ENCODE peak calls at places on chromosomes 16 and 17, in five cellular contexts. M is A549, R is PC-3, O is psoas muscle, W is DND-41. D is an unnamed sample.

GRCh38 chr16:51766739-51767138 is 615.7 kb upstream of the SALL1 start:
- DNase-seq in O (no peak), W (no peak), R (no peak), M (no peak), D (no peak)

GRCh38 chr17:16935241-16935663 is 36.7 kb downstream of the TNFRSF13B start:
- DNase-seq in R (no peak), M (no peak), W (no peak), O (no peak), D (peak; percentile 26)

GRCh38 chr17:9402590-9403199 is 172.9 kb downstream of the STX8 start:
- DNase-seq in O (no peak), R (peak; percentile 55), M (peak; percentile 27), W (peak; percentile 67), D (no peak)

GRCh38 chr17:44983563-44983962 is 15.5 kb upstream of the C1QL1 start:
- DNase-seq in M (no peak), O (no peak), R (no peak), W (no peak), D (no peak)

GRCh38 chr17:57277923-57278604 is 21.7 kb downstream of the MSI2 start:
- DNase-seq in W (peak; percentile 23), O (no peak), R (no peak), M (no peak), D (no peak)

GRCh38 chr16:31141489-31142108 is 6.1 kb upstream of the PRSS8 start:
- DNase-seq in R (no peak), M (no peak), O (no peak), W (no peak), D (no peak)

GRCh38 chr16:48413291-48413690 is 28.1 kb upstream of the SIAH1 start:
- DNase-seq in W (no peak), R (no peak), O (no peak), M (no peak), D (no peak)

GRCh38 chr17:5608696-5609095 is 24.4 kb upstream of the NLRP1 start:
- DNase-seq in W (no peak), R (no peak), O (no peak), M (no peak), D (no peak)

GRCh38 chr17:40458851-40459482 is 15.7 kb downstream of the IGFBP4 start:
- DNase-seq in R (no peak), O (no peak), M (no peak), W (no peak), D (no peak)

GRCh38 chr16:86531193-86531550 is 20.8 kb downstream of the FOXF1 start:
- DNase-seq in M (no peak), O (peak; percentile 55), W (no peak), R (no peak), D (no peak)

GRCh38 chr16:69324013-69324531 is 6.3 kb downstream of the PDF start:
- DNase-seq in R (no peak), W (no peak), O (peak; percentile 70), M (no peak), D (no peak)

GRCh38 chr17:74780443-74781238 is 4.5 kb upstream of the NAT9 start:
- DNase-seq in R (peak; percentile 57), O (no peak), W (no peak), M (peak; percentile 88), D (no peak)

GRCh38 chr17:55332296-55333041 is 67.7 kb downstream of the HLF start:
- DNase-seq in M (no peak), W (no peak), R (no peak), O (no peak), D (no peak)

GRCh38 chr16:67462279-67462655 is 18.7 kb downstream of the ATP6V0D1 start:
- DNase-seq in O (no peak), W (no peak), R (no peak), M (no peak), D (no peak)

GRCh38 chr17:42049834-42050359 is 504 bp downstream of the C17orf113 start:
- DNase-seq in W (no peak), M (peak; percentile 70), R (no peak), O (no peak), D (no peak)

GRCh38 chr17:32881054-32881453 is 4.1 kb upstream of the MYO1D start:
- DNase-seq in R (no peak), O (no peak), W (no peak), M (no peak), D (no peak)

GRCh38 chr17:60641810-60642220 is 35.8 kb upstream of the BCAS3 start:
- DNase-seq in R (peak; percentile 93), W (peak; percentile 68), M (peak; percentile 81), O (no peak), D (peak; percentile 15)

GRCh38 chr17:57328109-57328882 is 72.0 kb downstream of the MSI2 start:
- DNase-seq in W (peak; percentile 26), R (no peak), O (no peak), M (no peak), D (no peak)

GRCh38 chr17:9021985-9022552 is 759 bp downstream of the NTN1 start:
- DNase-seq in W (no peak), M (no peak), R (no peak), O (peak; percentile 43), D (no peak)

GRCh38 chr16:79751785-79752184 is 151.2 kb upstream of the MAF start:
- DNase-seq in W (no peak), R (no peak), O (no peak), M (no peak), D (no peak)

GRCh38 chr17:47692137-47692894 is 1.6 kb upstream of the TBKBP1 start:
- DNase-seq in W (no peak), R (no peak), O (no peak), M (no peak), D (no peak)

GRCh38 chr17:67421869-67422273 is 44.8 kb downstream of the PITPNC1 start:
- DNase-seq in R (peak; percentile 100), O (no peak), W (peak; percentile 51), M (peak; percentile 95), D (peak; percentile 79)

GRCh38 chr16:86457621-86458456 is 52.5 kb upstream of the FOXF1 start:
- DNase-seq in O (peak; percentile 36), M (no peak), W (no peak), R (no peak), D (no peak)

GRCh38 chr17:21089933-21090888 is 36.6 kb upstream of the DHRS7B start:
- DNase-seq in O (no peak), R (no peak), M (no peak), W (no peak), D (no peak)

GRCh38 chr17:55576237-55576998 is 65.2 kb upstream of the SMIM36 start:
- DNase-seq in R (peak; percentile 87), W (no peak), M (peak; percentile 44), O (peak; percentile 34), D (no peak)

GRCh38 chr16:84406006-84406963 is 37.9 kb downstream of the ATP2C2 start:
- DNase-seq in O (no peak), M (no peak), W (no peak), R (no peak), D (no peak)

GRCh38 chr16:49442805-49443204 is 69.2 kb downstream of the C16orf78 start:
- DNase-seq in R (no peak), O (no peak), M (no peak), W (peak; percentile 33), D (no peak)

GRCh38 chr17:79991924-79992656 is 43.6 kb downstream of the TBC1D16 start:
- DNase-seq in R (peak; percentile 67), M (peak; percentile 62), W (peak; percentile 69), O (no peak), D (no peak)
- H3K4me1 ChIP-seq in R (peaks cover 38% of the 10 kb centered on the region), M (peaks cover 76% of the 10 kb centered on the region), W (peaks cover 36% of the 10 kb centered on the region), O (no peaks in the 10 kb centered on the region), D (peaks cover 39% of the 10 kb centered on the region)

DNA sequence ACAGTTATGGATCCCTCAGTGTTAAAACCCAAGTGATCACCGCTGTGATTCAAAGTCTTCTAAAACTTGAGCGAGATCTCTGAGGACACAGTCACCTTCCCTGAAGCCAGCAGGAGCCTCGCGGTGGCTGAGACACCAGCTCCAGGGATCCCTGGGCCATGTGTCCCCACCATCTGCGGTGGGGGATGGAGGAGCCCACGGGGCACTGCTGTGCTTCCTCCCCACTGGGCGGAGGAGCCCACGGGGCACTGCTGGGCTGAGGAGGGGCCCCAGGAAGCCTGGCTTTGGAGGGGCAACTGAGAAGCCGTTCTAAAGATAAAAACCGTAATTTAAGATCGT is 65.7 kb upstream of the METRNL start:
- DNase-seq in R (no peak), O (no peak), M (no peak), W (no peak), D (no peak)
- H3K4me3 ChIP-seq in R (no peak overlapping the region), O (no peak overlapping the region), M (no peak overlapping the region), W (no peak overlapping the region), D (no peak overlapping the region)

GRCh38 chr17:76716146-76716833 is 5.5 kb upstream of the MXRA7 start:
- DNase-seq in R (no peak), W (no peak), M (no peak), O (peak; percentile 72), D (peak; percentile 69)

GRCh38 chr17:76713765-76714164 is 3.0 kb upstream of the MXRA7 start:
- DNase-seq in W (no peak), R (no peak), M (no peak), O (no peak), D (no peak)

GRCh38 chr17:76715462-76715830 is 4.7 kb upstream of the MXRA7 start:
- DNase-seq in W (no peak), R (no peak), O (no peak), M (no peak), D (no peak)

GRCh38 chr17:76714822-76715461 is 4.2 kb upstream of the MXRA7 start:
- DNase-seq in R (peak; percentile 87), M (no peak), W (peak; percentile 75), O (peak; percentile 70), D (peak; percentile 65)

DNA sequence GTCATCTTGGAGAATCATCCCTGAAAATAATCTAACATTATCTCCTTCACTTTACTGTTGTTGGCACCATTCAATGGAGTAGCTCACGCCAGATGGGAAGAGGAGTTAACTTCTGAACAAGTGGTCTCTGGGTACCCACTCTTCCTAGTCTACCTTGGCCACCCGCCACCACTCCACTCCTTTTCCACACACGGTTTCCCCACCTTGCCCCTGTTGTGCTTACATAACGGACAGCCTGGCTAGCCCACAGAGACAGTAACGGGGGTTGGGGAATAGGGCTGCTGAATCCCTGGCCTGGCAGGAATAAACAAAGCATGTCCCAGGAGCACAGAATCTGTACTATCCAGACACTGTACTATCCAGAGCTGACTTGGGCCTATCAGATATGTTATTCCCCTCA is 3.6 kb upstream of the MXRA7 start:
- DNase-seq in R (no peak), M (no peak), O (no peak), W (no peak), D (no peak)
- H3K4me1 ChIP-seq in R (peaks cover 17% of the 10 kb centered on the region), M (peaks cover 18% of the 10 kb centered on the region), O (peaks cover 47% of the 10 kb centered on the region), W (peaks cover 18% of the 10 kb centered on the region), D (peaks cover 37% of the 10 kb centered on the region)

DNA sequence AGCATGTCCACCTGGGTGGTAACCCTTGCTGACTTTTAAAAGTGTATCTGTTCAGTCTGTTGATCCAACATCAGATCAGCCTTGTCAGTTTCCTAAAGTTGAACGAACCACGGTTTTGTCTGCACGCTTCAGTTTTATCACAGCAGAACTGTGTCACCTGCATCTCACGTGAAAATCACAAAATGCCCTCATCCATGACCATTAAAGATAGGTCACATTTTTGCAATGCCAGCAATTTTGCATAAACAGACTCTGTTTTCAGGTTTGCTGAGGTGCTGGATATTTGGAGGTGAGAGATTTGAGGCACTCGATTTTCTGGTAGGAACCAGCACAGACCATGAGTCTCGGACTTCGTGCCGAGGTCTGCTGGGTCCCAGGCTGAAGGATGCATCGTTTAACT is 3.0 kb downstream of the METRNL start:
- DNase-seq in O (no peak), W (no peak), M (no peak), R (no peak), D (no peak)
- H3K4me3 ChIP-seq in O (peak overlapping the region; percentile 71), W (no peak overlapping the region), M (no peak overlapping the region), R (no peak overlapping the region), D (no peak overlapping the region)

D was measured in CD8-positive, alpha-beta memory T cell.